ENCODE peak calls at places on chromosomes 3 and 15, in six cellular contexts. One of them, this sample, is unnamed.

GRCh38 chr3:88986834-88987233 is 120.6 kb upstream of the EPHA3 start:
- DNase-seq in lower leg skin: no peak
- DNase-seq in AG04449: peak; percentile 59
- DNase-seq in HL-60: no peak
- DNase-seq in lung: no peak
- DNase-seq in GM12878: no peak
- DNase-seq in this sample: no peak

GRCh38 chr3:50610181-50610971 is 1.2 kb downstream of the CISH start:
- DNase-seq in HL-60: no peak
- DNase-seq in lung: no peak
- DNase-seq in GM12878: no peak
- DNase-seq in AG04449: no peak
- DNase-seq in lower leg skin: no peak
- DNase-seq in this sample: no peak

GRCh38 chr3:176741648-176742047 is 455.6 kb downstream of the TBL1XR1 start:
- DNase-seq in GM12878: no peak
- DNase-seq in HL-60: no peak
- DNase-seq in lung: no peak
- DNase-seq in lower leg skin: no peak
- DNase-seq in AG04449: no peak
- DNase-seq in this sample: no peak

GRCh38 chr15:32130823-32131222 is 100.5 kb downstream of the CHRNA7 start:
- DNase-seq in HL-60: no peak
- DNase-seq in GM12878: no peak
- DNase-seq in lung: no peak
- DNase-seq in AG04449: no peak
- DNase-seq in lower leg skin: no peak
- DNase-seq in this sample: no peak

GRCh38 chr3:10361375-10361774 is 40.5 kb upstream of the SEC13 start:
- DNase-seq in HL-60: no peak
- DNase-seq in lung: no peak
- DNase-seq in GM12878: no peak
- DNase-seq in lower leg skin: no peak
- DNase-seq in AG04449: no peak
- DNase-seq in this sample: no peak

GRCh38 chr3:52531636-52532516 is 1.8 kb downstream of the NT5DC2 start:
- DNase-seq in HL-60: no peak
- DNase-seq in lower leg skin: peak; percentile 18
- DNase-seq in GM12878: no peak
- DNase-seq in lung: no peak
- DNase-seq in AG04449: no peak
- DNase-seq in this sample: no peak

GRCh38 chr15:35319354-35319753 is 226.6 kb downstream of the DPH6 start:
- DNase-seq in lung: no peak
- DNase-seq in lower leg skin: no peak
- DNase-seq in GM12878: no peak
- DNase-seq in HL-60: no peak
- DNase-seq in AG04449: no peak
- DNase-seq in this sample: no peak

GRCh38 chr3:128864351-128864811 is 15.0 kb upstream of the ACAD9 start:
- DNase-seq in AG04449: no peak
- DNase-seq in lower leg skin: no peak
- DNase-seq in lung: no peak
- DNase-seq in GM12878: no peak
- DNase-seq in HL-60: no peak
- DNase-seq in this sample: no peak

GRCh38 chr3:138187296-138188012 is at the start of gene ARMC8:
- DNase-seq in HL-60: peak; percentile 70
- DNase-seq in GM12878: no peak
- DNase-seq in lung: peak; percentile 52
- DNase-seq in AG04449: no peak
- DNase-seq in lower leg skin: peak; percentile 29
- DNase-seq in this sample: no peak

GRCh38 chr3:50213383-50213782 is 8.3 kb downstream of the SLC38A3 start:
- DNase-seq in AG04449: no peak
- DNase-seq in lower leg skin: no peak
- DNase-seq in GM12878: no peak
- DNase-seq in HL-60: no peak
- DNase-seq in lung: no peak
- DNase-seq in this sample: no peak

GRCh38 chr15:57506422-57506821 is 85.3 kb upstream of the MYZAP start:
- DNase-seq in lower leg skin: no peak
- DNase-seq in lung: no peak
- DNase-seq in AG04449: no peak
- DNase-seq in HL-60: no peak
- DNase-seq in GM12878: no peak
- DNase-seq in this sample: no peak

GRCh38 chr3:15647629-15648167 is 46.2 kb downstream of the BTD start:
- DNase-seq in lung: no peak
- DNase-seq in HL-60: no peak
- DNase-seq in GM12878: peak; percentile 94
- DNase-seq in lower leg skin: no peak
- DNase-seq in AG04449: peak; percentile 97
- DNase-seq in this sample: no peak

GRCh38 chr3:137468446-137468845 is 295.7 kb upstream of the SOX14 start:
- DNase-seq in lung: no peak
- DNase-seq in AG04449: no peak
- DNase-seq in lower leg skin: no peak
- DNase-seq in GM12878: no peak
- DNase-seq in HL-60: no peak
- DNase-seq in this sample: no peak

GRCh38 chr3:126134219-126134975 is 46.0 kb downstream of the ALDH1L1 start:
- DNase-seq in GM12878: no peak
- DNase-seq in lung: peak; percentile 45
- DNase-seq in AG04449: no peak
- DNase-seq in HL-60: peak; percentile 38
- DNase-seq in lower leg skin: peak; percentile 48
- DNase-seq in this sample: no peak

GRCh38 chr3:188151438-188151837 is 2.5 kb upstream of the LPP start:
- DNase-seq in lower leg skin: no peak
- DNase-seq in HL-60: no peak
- DNase-seq in lung: no peak
- DNase-seq in GM12878: no peak
- DNase-seq in AG04449: no peak
- DNase-seq in this sample: no peak

GRCh38 chr3:71307884-71308697 is 275.4 kb downstream of the FOXP1 start:
- DNase-seq in AG04449: no peak
- DNase-seq in lung: no peak
- DNase-seq in HL-60: no peak
- DNase-seq in lower leg skin: no peak
- DNase-seq in GM12878: no peak
- DNase-seq in this sample: no peak
- H3K4me3 ChIP-seq in AG04449: no peak overlapping the region
- H3K4me3 ChIP-seq in lung: no peak overlapping the region
- H3K4me3 ChIP-seq in HL-60: no peak overlapping the region
- H3K4me3 ChIP-seq in lower leg skin: no peak overlapping the region
- H3K4me3 ChIP-seq in GM12878: no peak overlapping the region
- H3K4me3 ChIP-seq in this sample: no peak overlapping the region

GRCh38 chr3:37554364-37554763 is 307.3 kb upstream of the CTDSPL start:
- DNase-seq in AG04449: no peak
- DNase-seq in HL-60: no peak
- DNase-seq in lung: no peak
- DNase-seq in GM12878: no peak
- DNase-seq in lower leg skin: no peak
- DNase-seq in this sample: no peak
- TF ChIP-seq CTCF in AG04449: no peak
- TF ChIP-seq CTCF in HL-60: no peak
- TF ChIP-seq CTCF in lung: no peak
- TF ChIP-seq CTCF in GM12878: peak; percentile 20
- TF ChIP-seq CTCF in lower leg skin: no peak
- TF ChIP-seq CTCF in this sample: peak; percentile 17

GRCh38 chr3:18420584-18420983 is 4.6 kb downstream of the SATB1 start:
- DNase-seq in AG04449: no peak
- DNase-seq in GM12878: no peak
- DNase-seq in HL-60: no peak
- DNase-seq in lung: no peak
- DNase-seq in lower leg skin: no peak
- DNase-seq in this sample: no peak
- H3K4me3 ChIP-seq in AG04449: no peak overlapping the region
- H3K4me3 ChIP-seq in GM12878: no peak overlapping the region
- H3K4me3 ChIP-seq in HL-60: no peak overlapping the region
- H3K4me3 ChIP-seq in lung: no peak overlapping the region
- H3K4me3 ChIP-seq in lower leg skin: no peak overlapping the region
- H3K4me3 ChIP-seq in this sample: no peak overlapping the region

GRCh38 chr3:113966172-113966571 is 18.4 kb downstream of the ZDHHC23 start:
- DNase-seq in lower leg skin: no peak
- DNase-seq in GM12878: no peak
- DNase-seq in AG04449: no peak
- DNase-seq in lung: no peak
- DNase-seq in HL-60: no peak
- DNase-seq in this sample: no peak
- TF ChIP-seq CTCF in lower leg skin: no peak
- TF ChIP-seq CTCF in GM12878: no peak
- TF ChIP-seq CTCF in AG04449: no peak
- TF ChIP-seq CTCF in lung: no peak
- TF ChIP-seq CTCF in HL-60: no peak
- TF ChIP-seq CTCF in this sample: peak; percentile 2

GRCh38 chr3:130897316-130897715 is 3.4 kb downstream of the ATP2C1 start:
- DNase-seq in lower leg skin: no peak
- DNase-seq in GM12878: no peak
- DNase-seq in lung: no peak
- DNase-seq in HL-60: no peak
- DNase-seq in AG04449: no peak
- DNase-seq in this sample: no peak

GRCh38 chr3:130896101-130896500 is 2.2 kb downstream of the ATP2C1 start:
- DNase-seq in lower leg skin: no peak
- DNase-seq in GM12878: no peak
- DNase-seq in AG04449: no peak
- DNase-seq in HL-60: no peak
- DNase-seq in lung: no peak
- DNase-seq in this sample: no peak

GRCh38 chr3:130894130-130894872 is 417 bp downstream of the ATP2C1 start:
- DNase-seq in lower leg skin: peak; percentile 43
- DNase-seq in AG04449: no peak
- DNase-seq in HL-60: no peak
- DNase-seq in GM12878: no peak
- DNase-seq in lung: peak; percentile 42
- DNase-seq in this sample: no peak

GRCh38 chr3:130894873-130895330 is 1.0 kb downstream of the ATP2C1 start:
- DNase-seq in lung: no peak
- DNase-seq in lower leg skin: no peak
- DNase-seq in AG04449: no peak
- DNase-seq in GM12878: no peak
- DNase-seq in HL-60: no peak
- DNase-seq in this sample: no peak

DNA sequence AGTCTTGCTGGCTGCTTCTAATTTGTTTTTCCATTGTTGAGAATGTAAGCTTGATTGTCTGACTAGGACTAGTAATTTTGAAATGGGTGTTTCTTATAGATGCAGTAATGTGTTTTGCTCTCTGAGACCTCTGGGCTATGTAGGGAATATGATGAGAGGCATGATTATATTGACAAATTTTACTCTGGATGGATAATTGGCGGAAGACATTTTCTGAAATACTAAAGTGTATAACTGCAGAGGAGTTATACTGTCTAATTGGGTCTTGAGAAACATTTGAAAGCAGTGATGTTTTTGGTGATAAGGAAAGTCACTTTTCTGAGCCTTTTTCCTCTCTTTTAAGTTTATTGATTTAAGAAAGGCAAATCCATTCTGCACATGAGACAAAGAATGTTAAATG is 1.8 kb downstream of the ATP2C1 start:
- DNase-seq in lower leg skin: no peak
- DNase-seq in AG04449: no peak
- DNase-seq in HL-60: no peak
- DNase-seq in lung: no peak
- DNase-seq in GM12878: no peak
- DNase-seq in this sample: no peak
- H3K4me3 ChIP-seq in lower leg skin: no peak overlapping the region
- H3K4me3 ChIP-seq in AG04449: peak overlapping the region; percentile 72
- H3K4me3 ChIP-seq in HL-60: peak overlapping the region; percentile 95
- H3K4me3 ChIP-seq in lung: no peak overlapping the region
- H3K4me3 ChIP-seq in GM12878: peak overlapping the region; percentile 86
- H3K4me3 ChIP-seq in this sample: peak overlapping the region; percentile 89

This sample was measured in retinal pigment epithelial cell.